ENCODE peak calls at places on chromosomes 1 and 21, in eight cellular contexts. V is cardiac muscle cell, U is GM23248, Z is right atrium auricular region, P is A549, M is prostate gland, X is endodermal cell, Q is left ventricle myocardium inferior. D is an unnamed sample.

GRCh38 chr21:17925000-17925610 is 105.9 kb upstream of the C21orf91 start:
- DNase-seq in V (peak; percentile 69), U (peak; percentile 68), Z (no peak), P (peak; percentile 30), M (peak; percentile 55), X (peak; percentile 83), Q (no peak), D (peak; percentile 63)

GRCh38 chr1:206022766-206023165 is 929 bp downstream of the CTSE start:
- DNase-seq in V (no peak), U (no peak), Z (no peak), P (no peak), M (no peak), X (no peak), Q (no peak), D (no peak)

GRCh38 chr21:42222821-42223390 is 4.0 kb downstream of the ABCG1 start:
- DNase-seq in V (no peak), U (no peak), Z (no peak), P (no peak), M (no peak), X (peak; percentile 14), Q (no peak), D (no peak)

GRCh38 chr1:193058529-193059281 is 455 bp downstream of the UCHL5 start:
- DNase-seq in V (peak; percentile 56), U (peak; percentile 83), Z (peak; percentile 60), P (peak; percentile 42), M (peak; percentile 8), X (no peak), Q (peak; percentile 18), D (peak; percentile 17)

GRCh38 chr1:156740307-156740678 is 595 bp downstream of the MRPL24 start:
- DNase-seq in V (no peak), U (peak; percentile 36), Z (no peak), P (no peak), M (no peak), X (no peak), Q (no peak), D (no peak)

GRCh38 chr1:115829023-115829674 is 11.8 kb downstream of the NHLH2 start:
- DNase-seq in V (peak; percentile 87), U (peak; percentile 97), Z (peak; percentile 76), P (peak; percentile 22), M (no peak), X (peak; percentile 66), Q (no peak), D (no peak)

GRCh38 chr1:214952648-214953047 is 129.9 kb upstream of the KCNK2 start:
- DNase-seq in V (no peak), U (no peak), Z (no peak), P (peak; percentile 36), M (no peak), X (peak; percentile 75), Q (no peak), D (no peak)

GRCh38 chr1:228867951-228868730 is 132.9 kb downstream of the RHOU start:
- DNase-seq in V (no peak), U (no peak), Z (no peak), P (no peak), M (no peak), X (no peak), Q (no peak), D (no peak)

GRCh38 chr1:56797079-56797685 is 22.0 kb downstream of the FYB2 start:
- DNase-seq in V (no peak), U (no peak), Z (no peak), P (no peak), M (peak; percentile 48), X (no peak), Q (peak; percentile 42), D (peak; percentile 22)

GRCh38 chr1:100581096-100581705 is 43.3 kb downstream of the GPR88 start:
- DNase-seq in V (no peak), U (peak; percentile 28), Z (no peak), P (no peak), M (no peak), X (no peak), Q (no peak), D (no peak)

GRCh38 chr1:235892080-235892670 is 25.5 kb upstream of the LYST start:
- DNase-seq in V (no peak), U (no peak), Z (no peak), P (no peak), M (no peak), X (no peak), Q (no peak), D (no peak)
- H3K27ac ChIP-seq in V (no peak overlapping the region), U (no peak overlapping the region), Z (no peak overlapping the region), P (no peak overlapping the region), M (no peak overlapping the region), X (no peak overlapping the region), Q (no peak overlapping the region), D (no peak overlapping the region)

DNA sequence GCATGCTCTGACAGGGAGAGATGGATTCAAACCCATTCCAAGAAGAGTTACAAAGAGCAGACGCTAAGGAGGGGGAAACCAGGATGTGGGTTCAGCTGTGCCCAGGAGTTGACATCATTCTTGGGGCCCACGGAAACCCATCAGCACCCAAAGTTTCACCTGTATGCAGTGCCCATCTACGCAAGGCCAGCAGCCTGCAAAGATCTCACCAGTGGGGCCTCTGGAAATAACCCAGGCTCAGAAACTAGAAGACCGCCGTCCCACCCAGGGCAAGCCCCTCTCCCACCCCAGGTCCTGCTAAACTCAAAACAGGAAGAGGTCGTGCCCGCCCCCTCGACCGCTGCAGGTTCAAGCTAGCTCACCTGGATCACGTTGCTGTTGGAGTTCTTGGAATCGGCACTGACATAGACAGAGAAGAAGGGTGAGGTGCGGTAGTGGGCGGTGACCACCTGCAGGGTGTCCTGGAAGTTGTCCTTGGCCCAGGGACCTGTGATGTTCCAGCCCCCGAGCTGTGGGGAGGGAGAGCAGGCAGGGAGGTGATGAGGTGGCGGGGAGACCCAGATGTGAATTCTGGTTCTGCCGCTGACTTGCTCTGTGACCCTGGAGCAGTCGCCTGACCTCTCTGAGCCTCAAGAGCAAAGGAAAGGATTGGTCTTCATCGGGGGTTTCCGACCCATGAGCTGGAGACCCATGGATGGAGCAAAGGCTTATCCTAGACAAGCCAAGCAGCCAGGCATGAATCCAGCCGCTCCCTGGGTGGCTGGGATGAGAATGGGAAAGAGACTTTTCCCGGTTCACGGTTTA is 31.7 kb downstream of the ECE1 start:
- DNase-seq in V (no peak), U (no peak), Z (no peak), P (no peak), M (no peak), X (no peak), Q (no peak), D (no peak)
- H3K27ac ChIP-seq in V (no peak overlapping the region), U (no peak overlapping the region), Z (peak overlapping the region; percentile 19), P (no peak overlapping the region), M (no peak overlapping the region), X (no peak overlapping the region), Q (peak overlapping the region; percentile 15), D (no peak overlapping the region)

GRCh38 chr1:52919051-52919719 is 2.4 kb downstream of the ECHDC2 start:
- DNase-seq in V (no peak), U (peak; percentile 19), Z (peak; percentile 11), P (no peak), M (no peak), X (no peak), Q (no peak), D (no peak)

GRCh38 chr1:52917591-52917990 is 3.9 kb downstream of the ECHDC2 start:
- DNase-seq in V (no peak), U (no peak), Z (no peak), P (no peak), M (no peak), X (no peak), Q (no peak), D (no peak)

GRCh38 chr1:52919720-52920199 is 1.8 kb downstream of the ECHDC2 start:
- DNase-seq in V (no peak), U (no peak), Z (no peak), P (no peak), M (no peak), X (no peak), Q (no peak), D (no peak)

GRCh38 chr1:52918201-52918600 is 3.3 kb downstream of the ECHDC2 start:
- DNase-seq in V (no peak), U (no peak), Z (no peak), P (no peak), M (no peak), X (no peak), Q (no peak), D (no peak)

DNA sequence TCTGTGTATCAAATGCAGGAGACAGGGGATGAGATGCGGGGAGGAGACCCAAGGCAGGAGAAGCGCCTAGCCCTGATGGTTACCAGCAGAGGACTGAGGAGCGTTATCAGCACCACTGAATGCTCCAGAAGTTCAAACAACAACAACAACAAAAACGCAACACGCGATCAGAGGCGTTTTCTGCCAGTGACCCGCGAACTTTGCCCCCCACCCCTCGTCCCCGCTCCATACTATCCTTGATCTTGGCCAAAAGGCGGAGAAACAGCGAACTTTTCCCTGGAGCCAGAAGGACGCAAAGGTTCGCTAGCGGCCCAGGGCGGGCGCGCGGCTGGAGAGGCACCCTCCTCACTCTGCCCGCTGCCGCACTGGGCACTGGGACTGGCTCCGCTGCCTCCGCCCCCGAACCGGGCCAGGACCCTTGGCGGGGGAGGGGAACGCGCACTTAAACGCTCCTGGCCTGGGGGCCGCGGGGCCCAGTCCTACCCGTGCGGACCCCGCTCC is 699 bp downstream of the ECHDC2 start:
- DNase-seq in V (peak; percentile 20), U (peak; percentile 60), Z (peak; percentile 56), P (no peak), M (peak; percentile 42), X (peak; percentile 78), Q (peak; percentile 45), D (peak; percentile 43)
- H3K27ac ChIP-seq in V (no peak overlapping the region), U (no peak overlapping the region), Z (peak overlapping the region; percentile 88), P (peak overlapping the region; percentile 81), M (peak overlapping the region; percentile 89), X (no peak overlapping the region), Q (peak overlapping the region; percentile 94), D (peak overlapping the region; percentile 85)

GRCh38 chr21:45225041-45225740 is 62.5 kb downstream of the POFUT2 start:
- DNase-seq in V (no peak), U (no peak), Z (no peak), P (no peak), M (no peak), X (no peak), Q (no peak), D (no peak)

GRCh38 chr21:45227735-45228134 is 60.0 kb downstream of the POFUT2 start:
- DNase-seq in V (no peak), U (no peak), Z (no peak), P (no peak), M (no peak), X (no peak), Q (no peak), D (no peak)

GRCh38 chr21:45224189-45224938 is 63.3 kb downstream of the POFUT2 start:
- DNase-seq in V (no peak), U (no peak), Z (no peak), P (no peak), M (no peak), X (no peak), Q (no peak), D (no peak)

GRCh38 chr21:45226540-45227326 is 61.0 kb downstream of the POFUT2 start:
- DNase-seq in V (no peak), U (peak; percentile 50), Z (no peak), P (no peak), M (no peak), X (no peak), Q (no peak), D (no peak)

DNA sequence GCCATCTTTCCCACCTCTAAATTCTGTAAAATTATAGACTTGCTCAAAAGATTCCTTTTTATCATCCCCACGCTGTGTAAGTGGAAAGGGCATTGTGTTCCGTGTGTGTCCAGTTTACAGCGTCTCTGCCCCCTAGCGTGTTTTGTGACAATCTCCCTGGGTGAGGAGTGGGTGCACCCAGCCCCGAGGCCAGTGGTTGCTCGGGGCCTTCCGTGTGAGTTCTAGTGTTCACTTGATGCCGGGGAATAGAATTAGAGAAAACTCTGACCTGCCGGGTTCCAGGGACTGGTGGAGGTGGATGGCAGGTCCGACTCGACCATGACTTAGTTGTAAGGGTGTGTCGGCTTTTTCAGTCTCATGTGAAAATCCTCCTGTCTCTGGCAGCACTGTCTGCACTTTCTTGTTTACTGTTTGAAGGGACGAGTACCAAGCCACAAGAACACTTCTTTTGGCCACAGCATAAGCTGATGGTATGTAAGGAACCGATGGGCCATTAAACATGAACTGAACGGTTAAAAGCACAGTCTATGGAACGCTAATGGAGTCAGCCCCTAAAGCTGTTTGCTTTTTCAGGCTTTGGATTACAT is 61.9 kb downstream of the POFUT2 start:
- DNase-seq in V (no peak), U (no peak), Z (no peak), P (no peak), M (peak; percentile 58), X (no peak), Q (no peak), D (no peak)
- H3K27ac ChIP-seq in V (no peak overlapping the region), U (no peak overlapping the region), Z (no peak overlapping the region), P (no peak overlapping the region), M (peak overlapping the region; percentile 39), X (no peak overlapping the region), Q (no peak overlapping the region), D (no peak overlapping the region)

D was measured in heart right ventricle.